ENCODE peak calls at places on chromosomes 6 and 20, in four cellular contexts. E is GM12878, Z is IMR-90, M is H1. U is an unnamed sample.

GRCh38 chr6:149897015-149897697 is 757 bp downstream of the RAET1E start:
- DNase-seq in E (no peak), Z (peak; percentile 92), M (no peak), U (no peak)

GRCh38 chr6:112172540-112172939 is 81.8 kb downstream of the LAMA4 start:
- DNase-seq in E (no peak), Z (no peak), M (no peak), U (no peak)

GRCh38 chr20:63957690-63958441 is 1.6 kb upstream of the UCKL1 start:
- DNase-seq in E (no peak), Z (peak; percentile 23), M (no peak), U (peak; percentile 65)

GRCh38 chr6:83343121-83343520 is 87.7 kb downstream of the ME1 start:
- DNase-seq in E (no peak), Z (no peak), M (no peak), U (no peak)

GRCh38 chr6:156538875-156539660 is 238.1 kb upstream of the ARID1B start:
- DNase-seq in E (no peak), Z (no peak), M (no peak), U (no peak)

GRCh38 chr20:63519765-63520593 is 586 bp upstream of the PPDPF start:
- DNase-seq in E (no peak), Z (peak; percentile 29), M (peak; percentile 86), U (peak; percentile 71)

GRCh38 chr6:93721386-93722048 is 302.2 kb upstream of the EPHA7 start:
- DNase-seq in E (no peak), Z (no peak), M (peak; percentile 52), U (no peak)

GRCh38 chr20:49418832-49419231 is 63.6 kb downstream of the KCNB1 start:
- DNase-seq in E (no peak), Z (no peak), M (no peak), U (no peak)

GRCh38 chr20:49405696-49406095 is 76.8 kb downstream of the KCNB1 start:
- DNase-seq in E (no peak), Z (no peak), M (no peak), U (no peak)

GRCh38 chr6:30213999-30214982 is 1.1 kb upstream of the TRIM26 start:
- DNase-seq in E (peak; percentile 33), Z (peak; percentile 73), M (peak; percentile 80), U (peak; percentile 37)

GRCh38 chr6:168418631-168419250 is 22.2 kb upstream of the SMOC2 start:
- DNase-seq in E (no peak), Z (no peak), M (peak; percentile 33), U (no peak)

GRCh38 chr20:58890454-58891075 is 38.0 kb downstream of the GNAS start:
- DNase-seq in E (no peak), Z (peak; percentile 77), M (peak; percentile 76), U (no peak)

GRCh38 chr20:54668271-54669053 is 193.1 kb downstream of the DOK5 start:
- DNase-seq in E (no peak), Z (peak; percentile 5), M (peak; percentile 77), U (peak; percentile 23)

GRCh38 chr20:48527771-48528170 is 300.0 kb downstream of the PREX1 start:
- DNase-seq in E (no peak), Z (no peak), M (peak; percentile 23), U (no peak)

GRCh38 chr6:134422426-134423231 is 104.7 kb upstream of the SGK1 start:
- DNase-seq in E (no peak), Z (peak; percentile 100), M (no peak), U (peak; percentile 34)

GRCh38 chr6:42025066-42025789 is 25.1 kb upstream of the TAF8 start:
- DNase-seq in E (peak; percentile 82), Z (no peak), M (no peak), U (peak; percentile 46)

GRCh38 chr6:25706314-25707014 is 48.1 kb upstream of the SLC17A4 start:
- DNase-seq in E (no peak), Z (no peak), M (no peak), U (no peak)

GRCh38 chr20:7855545-7855944 is 84.7 kb downstream of the HAO1 start:
- DNase-seq in E (no peak), Z (no peak), M (no peak), U (no peak)

GRCh38 chr20:57432874-57433491 is 41.8 kb downstream of the RBM38 start:
- DNase-seq in E (peak; percentile 76), Z (no peak), M (no peak), U (peak; percentile 88)

GRCh38 chr20:62216636-62217566 is 3.2 kb downstream of the HRH3 start:
- DNase-seq in E (no peak), Z (no peak), M (no peak), U (no peak)

GRCh38 chr6:148513145-148514071 is 170.8 kb downstream of the SASH1 start:
- DNase-seq in E (no peak), Z (peak; percentile 63), M (no peak), U (no peak)

GRCh38 chr20:49323622-49324238 is 45.9 kb upstream of the ZNFX1 start:
- DNase-seq in E (no peak), Z (peak; percentile 74), M (no peak), U (peak; percentile 68)

GRCh38 chr6:113361014-113361645 is 496.0 kb upstream of the MARCKS start:
- DNase-seq in E (no peak), Z (peak; percentile 85), M (no peak), U (no peak)

GRCh38 chr6:112983741-112984221 is 636.7 kb downstream of the RFPL4B start:
- DNase-seq in E (no peak), Z (peak; percentile 31), M (no peak), U (no peak)

GRCh38 chr6:56690519-56691200 is 48.0 kb upstream of the DST start:
- DNase-seq in E (no peak), Z (peak; percentile 81), M (no peak), U (no peak)

GRCh38 chr20:5862703-5863039 is 87.7 kb downstream of the TRMT6 start:
- DNase-seq in E (no peak), Z (no peak), M (no peak), U (no peak)

GRCh38 chr6:71091946-71092345 is 135.1 kb upstream of the B3GAT2 start:
- DNase-seq in E (no peak), Z (no peak), M (no peak), U (no peak)

GRCh38 chr20:9253140-9253539 is 184.3 kb downstream of the PLCB4 start:
- DNase-seq in E (no peak), Z (no peak), M (no peak), U (no peak)

GRCh38 chr6:22570185-22570551 is 802 bp downstream of the HDGFL1 start:
- DNase-seq in E (no peak), Z (no peak), M (no peak), U (no peak)

GRCh38 chr20:60365063-60365640 is 406.9 kb downstream of the CDH26 start:
- DNase-seq in E (no peak), Z (no peak), M (peak; percentile 58), U (no peak)

GRCh38 chr20:24797864-24798655 is 151.0 kb upstream of the CST7 start:
- DNase-seq in E (no peak), Z (no peak), M (no peak), U (no peak)

GRCh38 chr6:71537717-71538116 is 249.1 kb downstream of the OGFRL1 start:
- DNase-seq in E (no peak), Z (peak; percentile 65), M (no peak), U (no peak)

GRCh38 chr6:138571585-138572199 is 72.4 kb upstream of the NHSL1 start:
- DNase-seq in E (no peak), Z (peak; percentile 12), M (no peak), U (no peak)

GRCh38 chr20:50689864-50690263 is 1.5 kb downstream of the RIPOR3 start:
- DNase-seq in E (no peak), Z (no peak), M (no peak), U (no peak)

GRCh38 chr20:34888468-34888867 is 12.1 kb downstream of the ACSS2 start:
- DNase-seq in E (no peak), Z (no peak), M (no peak), U (peak; percentile 35)

GRCh38 chr6:11968241-11968806 is 43.8 kb upstream of the HIVEP1 start:
- DNase-seq in E (peak; percentile 25), Z (no peak), M (no peak), U (peak; percentile 48)
- TF ChIP-seq CHD1 in E (no peak), Z (no peak), M (no peak), U (no peak)

GRCh38 chr6:87759491-87760010 is 57.5 kb upstream of the AKIRIN2 start:
- DNase-seq in E (no peak), Z (no peak), M (no peak), U (no peak)
- TF ChIP-seq CHD1 in E (no peak), Z (no peak), M (no peak), U (no peak)

DNA sequence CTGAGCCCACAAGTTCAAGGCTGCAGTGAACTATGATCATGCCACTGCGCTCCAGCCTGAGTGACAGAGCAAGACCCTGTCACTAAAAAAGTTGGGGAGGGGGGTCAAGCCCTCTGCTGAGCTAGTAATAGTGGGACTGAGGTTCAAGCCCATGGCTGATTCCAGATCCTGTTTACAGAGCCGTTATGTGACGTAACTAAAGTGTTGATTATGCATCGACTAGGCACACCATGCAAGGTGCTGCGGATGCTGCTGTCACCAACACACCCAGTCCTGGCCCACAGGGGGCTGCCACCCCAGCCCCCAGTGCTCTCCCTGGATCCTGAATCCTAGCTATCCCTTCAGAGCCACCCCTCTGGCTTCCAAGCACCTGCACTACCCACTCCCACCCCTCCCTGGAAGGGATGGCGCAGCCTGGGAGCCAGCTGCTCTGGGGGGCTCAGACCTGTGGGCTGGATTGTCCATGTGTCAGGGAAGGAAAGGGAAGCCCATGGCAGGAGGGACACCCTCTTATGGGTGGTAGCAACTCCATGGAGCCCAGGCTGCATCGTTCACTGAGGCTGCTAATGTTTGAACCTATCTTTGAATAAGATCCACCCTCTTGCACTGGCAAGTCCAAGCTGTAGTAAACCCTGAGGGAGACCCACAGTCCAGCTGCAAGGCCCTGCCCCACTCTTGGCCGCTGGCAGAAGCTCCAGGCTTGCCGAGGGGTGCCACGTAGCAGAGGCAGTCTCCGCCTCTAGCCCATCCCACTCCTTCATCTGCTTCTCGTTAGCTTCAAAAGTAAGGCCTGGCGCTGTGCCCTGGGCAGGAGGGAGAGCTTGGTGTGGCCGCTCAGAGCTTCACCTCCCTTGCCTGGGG is 95.0 kb downstream of the SNX5 start:
- DNase-seq in E (no peak), Z (peak; percentile 96), M (no peak), U (no peak)
- TF ChIP-seq CHD1 in E (no peak), Z (no peak), M (no peak), U (no peak)

GRCh38 chr6:158016571-158017383 is 35.1 kb downstream of the SYNJ2 start:
- DNase-seq in E (no peak), Z (no peak), M (no peak), U (no peak)

GRCh38 chr6:158013904-158014504 is 32.3 kb downstream of the SYNJ2 start:
- DNase-seq in E (no peak), Z (no peak), M (no peak), U (no peak)

GRCh38 chr6:158015188-158015506 is 33.5 kb downstream of the SYNJ2 start:
- DNase-seq in E (no peak), Z (no peak), M (no peak), U (no peak)

GRCh38 chr6:158015545-158015944 is 33.9 kb downstream of the SYNJ2 start:
- DNase-seq in E (no peak), Z (no peak), M (no peak), U (no peak)

GRCh38 chr6:158014505-158015187 is 33.0 kb downstream of the SYNJ2 start:
- DNase-seq in E (no peak), Z (peak; percentile 65), M (no peak), U (no peak)
- TF ChIP-seq CHD1 in E (no peak), Z (no peak), M (no peak), U (no peak)

GRCh38 chr6:151388997-151389639 is 2.2 kb downstream of the ZBTB2 start:
- DNase-seq in E (no peak), Z (no peak), M (no peak), U (no peak)
- TF ChIP-seq CHD1 in E (no peak), Z (no peak), M (no peak), U (no peak)

GRCh38 chr20:38581013-38581412 is at the start of gene ADIG:
- DNase-seq in E (no peak), Z (no peak), M (no peak), U (no peak)
- TF ChIP-seq CHD1 in E (no peak), Z (no peak), M (no peak), U (no peak)